ENCODE peak calls at places on chromosomes 11 and 22, in seven cellular contexts. One of them, this sample, is unnamed.

GRCh38 chr11:128632151-128632791 is 44.9 kb upstream of the ETS1 start:
- DNase-seq in activated CD4-positive, alpha-beta T cell treated with anti-CD3 and anti-CD28 coated beads, Interleukin-2, amount 50 U/mL, for 1 hour: peak; percentile 43
- DNase-seq in stimulated activated naive CD4-positive, alpha-beta T cell treated with Interleukin-2 at 50 U/mL for 16 hours: peak; percentile 30
- DNase-seq in activated T-helper 9 cell treated with anti-CD3 and anti-CD28 coated beads, Interleukin-2, amount 50 U/mL, for 16 hours: no peak
- DNase-seq in stimulated activated CD8-positive, alpha-beta memory T cell treated with anti-CD3 and anti-CD28 coated beads, Interleukin-4, amount 100 ng/mL, for 4 hours: no peak
- DNase-seq in H4: peak; percentile 42
- DNase-seq in fibroblast of the conjunctiva: peak; percentile 43
- DNase-seq in this sample: peak; percentile 25

GRCh38 chr11:133977067-133977681 is 20.4 kb upstream of the IGSF9B start:
- DNase-seq in activated CD4-positive, alpha-beta T cell treated with anti-CD3 and anti-CD28 coated beads, Interleukin-2, amount 50 U/mL, for 1 hour: no peak
- DNase-seq in stimulated activated naive CD4-positive, alpha-beta T cell treated with Interleukin-2 at 50 U/mL for 16 hours: no peak
- DNase-seq in activated T-helper 9 cell treated with anti-CD3 and anti-CD28 coated beads, Interleukin-2, amount 50 U/mL, for 16 hours: no peak
- DNase-seq in stimulated activated CD8-positive, alpha-beta memory T cell treated with anti-CD3 and anti-CD28 coated beads, Interleukin-4, amount 100 ng/mL, for 4 hours: no peak
- DNase-seq in H4: no peak
- DNase-seq in fibroblast of the conjunctiva: no peak
- DNase-seq in this sample: no peak

GRCh38 chr22:35195821-35196220 is 61.5 kb upstream of the HMGXB4 start:
- DNase-seq in activated CD4-positive, alpha-beta T cell treated with anti-CD3 and anti-CD28 coated beads, Interleukin-2, amount 50 U/mL, for 1 hour: no peak
- DNase-seq in stimulated activated naive CD4-positive, alpha-beta T cell treated with Interleukin-2 at 50 U/mL for 16 hours: no peak
- DNase-seq in activated T-helper 9 cell treated with anti-CD3 and anti-CD28 coated beads, Interleukin-2, amount 50 U/mL, for 16 hours: no peak
- DNase-seq in stimulated activated CD8-positive, alpha-beta memory T cell treated with anti-CD3 and anti-CD28 coated beads, Interleukin-4, amount 100 ng/mL, for 4 hours: no peak
- DNase-seq in H4: no peak
- DNase-seq in fibroblast of the conjunctiva: no peak
- DNase-seq in this sample: no peak

GRCh38 chr22:23403720-23404688 is 176.1 kb downstream of the IGLL1 start:
- DNase-seq in activated CD4-positive, alpha-beta T cell treated with anti-CD3 and anti-CD28 coated beads, Interleukin-2, amount 50 U/mL, for 1 hour: no peak
- DNase-seq in stimulated activated naive CD4-positive, alpha-beta T cell treated with Interleukin-2 at 50 U/mL for 16 hours: no peak
- DNase-seq in activated T-helper 9 cell treated with anti-CD3 and anti-CD28 coated beads, Interleukin-2, amount 50 U/mL, for 16 hours: no peak
- DNase-seq in stimulated activated CD8-positive, alpha-beta memory T cell treated with anti-CD3 and anti-CD28 coated beads, Interleukin-4, amount 100 ng/mL, for 4 hours: no peak
- DNase-seq in H4: no peak
- DNase-seq in fibroblast of the conjunctiva: no peak
- DNase-seq in this sample: no peak

GRCh38 chr11:44619931-44620725 is 54.7 kb downstream of the CD82 start:
- DNase-seq in activated CD4-positive, alpha-beta T cell treated with anti-CD3 and anti-CD28 coated beads, Interleukin-2, amount 50 U/mL, for 1 hour: no peak
- DNase-seq in stimulated activated naive CD4-positive, alpha-beta T cell treated with Interleukin-2 at 50 U/mL for 16 hours: no peak
- DNase-seq in activated T-helper 9 cell treated with anti-CD3 and anti-CD28 coated beads, Interleukin-2, amount 50 U/mL, for 16 hours: no peak
- DNase-seq in stimulated activated CD8-positive, alpha-beta memory T cell treated with anti-CD3 and anti-CD28 coated beads, Interleukin-4, amount 100 ng/mL, for 4 hours: no peak
- DNase-seq in H4: no peak
- DNase-seq in fibroblast of the conjunctiva: no peak
- DNase-seq in this sample: no peak

GRCh38 chr22:47089796-47090460 is 327.5 kb downstream of the TBC1D22A start:
- DNase-seq in activated CD4-positive, alpha-beta T cell treated with anti-CD3 and anti-CD28 coated beads, Interleukin-2, amount 50 U/mL, for 1 hour: no peak
- DNase-seq in stimulated activated naive CD4-positive, alpha-beta T cell treated with Interleukin-2 at 50 U/mL for 16 hours: no peak
- DNase-seq in activated T-helper 9 cell treated with anti-CD3 and anti-CD28 coated beads, Interleukin-2, amount 50 U/mL, for 16 hours: no peak
- DNase-seq in stimulated activated CD8-positive, alpha-beta memory T cell treated with anti-CD3 and anti-CD28 coated beads, Interleukin-4, amount 100 ng/mL, for 4 hours: no peak
- DNase-seq in H4: no peak
- DNase-seq in fibroblast of the conjunctiva: no peak
- DNase-seq in this sample: no peak

GRCh38 chr22:37226087-37226486 is 13.8 kb upstream of the SSTR3 start:
- DNase-seq in activated CD4-positive, alpha-beta T cell treated with anti-CD3 and anti-CD28 coated beads, Interleukin-2, amount 50 U/mL, for 1 hour: no peak
- DNase-seq in stimulated activated naive CD4-positive, alpha-beta T cell treated with Interleukin-2 at 50 U/mL for 16 hours: no peak
- DNase-seq in activated T-helper 9 cell treated with anti-CD3 and anti-CD28 coated beads, Interleukin-2, amount 50 U/mL, for 16 hours: no peak
- DNase-seq in stimulated activated CD8-positive, alpha-beta memory T cell treated with anti-CD3 and anti-CD28 coated beads, Interleukin-4, amount 100 ng/mL, for 4 hours: no peak
- DNase-seq in H4: no peak
- DNase-seq in fibroblast of the conjunctiva: no peak
- DNase-seq in this sample: no peak

GRCh38 chr11:131966667-131967066 is 596.3 kb downstream of the NTM start:
- DNase-seq in activated CD4-positive, alpha-beta T cell treated with anti-CD3 and anti-CD28 coated beads, Interleukin-2, amount 50 U/mL, for 1 hour: no peak
- DNase-seq in stimulated activated naive CD4-positive, alpha-beta T cell treated with Interleukin-2 at 50 U/mL for 16 hours: no peak
- DNase-seq in activated T-helper 9 cell treated with anti-CD3 and anti-CD28 coated beads, Interleukin-2, amount 50 U/mL, for 16 hours: no peak
- DNase-seq in stimulated activated CD8-positive, alpha-beta memory T cell treated with anti-CD3 and anti-CD28 coated beads, Interleukin-4, amount 100 ng/mL, for 4 hours: no peak
- DNase-seq in H4: no peak
- DNase-seq in fibroblast of the conjunctiva: no peak
- DNase-seq in this sample: no peak

GRCh38 chr11:20131744-20132666 is 28.3 kb downstream of the DBX1 start:
- DNase-seq in activated CD4-positive, alpha-beta T cell treated with anti-CD3 and anti-CD28 coated beads, Interleukin-2, amount 50 U/mL, for 1 hour: peak; percentile 36
- DNase-seq in stimulated activated naive CD4-positive, alpha-beta T cell treated with Interleukin-2 at 50 U/mL for 16 hours: peak; percentile 7
- DNase-seq in activated T-helper 9 cell treated with anti-CD3 and anti-CD28 coated beads, Interleukin-2, amount 50 U/mL, for 16 hours: no peak
- DNase-seq in stimulated activated CD8-positive, alpha-beta memory T cell treated with anti-CD3 and anti-CD28 coated beads, Interleukin-4, amount 100 ng/mL, for 4 hours: no peak
- DNase-seq in H4: peak; percentile 49
- DNase-seq in fibroblast of the conjunctiva: peak; percentile 33
- DNase-seq in this sample: no peak

GRCh38 chr22:17998913-17999312 is 25.4 kb downstream of the MICAL3 start:
- DNase-seq in activated CD4-positive, alpha-beta T cell treated with anti-CD3 and anti-CD28 coated beads, Interleukin-2, amount 50 U/mL, for 1 hour: no peak
- DNase-seq in stimulated activated naive CD4-positive, alpha-beta T cell treated with Interleukin-2 at 50 U/mL for 16 hours: no peak
- DNase-seq in activated T-helper 9 cell treated with anti-CD3 and anti-CD28 coated beads, Interleukin-2, amount 50 U/mL, for 16 hours: no peak
- DNase-seq in stimulated activated CD8-positive, alpha-beta memory T cell treated with anti-CD3 and anti-CD28 coated beads, Interleukin-4, amount 100 ng/mL, for 4 hours: no peak
- DNase-seq in H4: no peak
- DNase-seq in fibroblast of the conjunctiva: no peak
- DNase-seq in this sample: no peak

GRCh38 chr11:31375866-31376265 is 6.2 kb downstream of the DNAJC24 start:
- DNase-seq in activated CD4-positive, alpha-beta T cell treated with anti-CD3 and anti-CD28 coated beads, Interleukin-2, amount 50 U/mL, for 1 hour: no peak
- DNase-seq in stimulated activated naive CD4-positive, alpha-beta T cell treated with Interleukin-2 at 50 U/mL for 16 hours: no peak
- DNase-seq in activated T-helper 9 cell treated with anti-CD3 and anti-CD28 coated beads, Interleukin-2, amount 50 U/mL, for 16 hours: no peak
- DNase-seq in stimulated activated CD8-positive, alpha-beta memory T cell treated with anti-CD3 and anti-CD28 coated beads, Interleukin-4, amount 100 ng/mL, for 4 hours: no peak
- DNase-seq in H4: no peak
- DNase-seq in fibroblast of the conjunctiva: no peak
- DNase-seq in this sample: no peak

GRCh38 chr11:105220175-105220574 is 80.6 kb upstream of the CARD18 start:
- DNase-seq in activated CD4-positive, alpha-beta T cell treated with anti-CD3 and anti-CD28 coated beads, Interleukin-2, amount 50 U/mL, for 1 hour: no peak
- DNase-seq in stimulated activated naive CD4-positive, alpha-beta T cell treated with Interleukin-2 at 50 U/mL for 16 hours: no peak
- DNase-seq in activated T-helper 9 cell treated with anti-CD3 and anti-CD28 coated beads, Interleukin-2, amount 50 U/mL, for 16 hours: no peak
- DNase-seq in stimulated activated CD8-positive, alpha-beta memory T cell treated with anti-CD3 and anti-CD28 coated beads, Interleukin-4, amount 100 ng/mL, for 4 hours: no peak
- DNase-seq in H4: no peak
- DNase-seq in fibroblast of the conjunctiva: no peak
- DNase-seq in this sample: no peak

GRCh38 chr11:75148436-75148983 is 2.4 kb upstream of the SLCO2B1 start:
- DNase-seq in activated CD4-positive, alpha-beta T cell treated with anti-CD3 and anti-CD28 coated beads, Interleukin-2, amount 50 U/mL, for 1 hour: no peak
- DNase-seq in stimulated activated naive CD4-positive, alpha-beta T cell treated with Interleukin-2 at 50 U/mL for 16 hours: no peak
- DNase-seq in activated T-helper 9 cell treated with anti-CD3 and anti-CD28 coated beads, Interleukin-2, amount 50 U/mL, for 16 hours: no peak
- DNase-seq in stimulated activated CD8-positive, alpha-beta memory T cell treated with anti-CD3 and anti-CD28 coated beads, Interleukin-4, amount 100 ng/mL, for 4 hours: no peak
- DNase-seq in H4: no peak
- DNase-seq in fibroblast of the conjunctiva: no peak
- DNase-seq in this sample: no peak

GRCh38 chr22:39349967-39350802 is at the start of gene SYNGR1:
- DNase-seq in activated CD4-positive, alpha-beta T cell treated with anti-CD3 and anti-CD28 coated beads, Interleukin-2, amount 50 U/mL, for 1 hour: no peak
- DNase-seq in stimulated activated naive CD4-positive, alpha-beta T cell treated with Interleukin-2 at 50 U/mL for 16 hours: no peak
- DNase-seq in activated T-helper 9 cell treated with anti-CD3 and anti-CD28 coated beads, Interleukin-2, amount 50 U/mL, for 16 hours: no peak
- DNase-seq in stimulated activated CD8-positive, alpha-beta memory T cell treated with anti-CD3 and anti-CD28 coated beads, Interleukin-4, amount 100 ng/mL, for 4 hours: no peak
- DNase-seq in H4: no peak
- DNase-seq in fibroblast of the conjunctiva: no peak
- DNase-seq in this sample: no peak

GRCh38 chr11:122210378-122210995 is 94.5 kb upstream of the BLID start:
- DNase-seq in activated CD4-positive, alpha-beta T cell treated with anti-CD3 and anti-CD28 coated beads, Interleukin-2, amount 50 U/mL, for 1 hour: no peak
- DNase-seq in stimulated activated naive CD4-positive, alpha-beta T cell treated with Interleukin-2 at 50 U/mL for 16 hours: no peak
- DNase-seq in activated T-helper 9 cell treated with anti-CD3 and anti-CD28 coated beads, Interleukin-2, amount 50 U/mL, for 16 hours: no peak
- DNase-seq in stimulated activated CD8-positive, alpha-beta memory T cell treated with anti-CD3 and anti-CD28 coated beads, Interleukin-4, amount 100 ng/mL, for 4 hours: no peak
- DNase-seq in H4: no peak
- DNase-seq in fibroblast of the conjunctiva: no peak
- DNase-seq in this sample: no peak

GRCh38 chr22:27835446-27835845 is 33.9 kb upstream of the MN1 start:
- DNase-seq in activated CD4-positive, alpha-beta T cell treated with anti-CD3 and anti-CD28 coated beads, Interleukin-2, amount 50 U/mL, for 1 hour: no peak
- DNase-seq in stimulated activated naive CD4-positive, alpha-beta T cell treated with Interleukin-2 at 50 U/mL for 16 hours: no peak
- DNase-seq in activated T-helper 9 cell treated with anti-CD3 and anti-CD28 coated beads, Interleukin-2, amount 50 U/mL, for 16 hours: no peak
- DNase-seq in stimulated activated CD8-positive, alpha-beta memory T cell treated with anti-CD3 and anti-CD28 coated beads, Interleukin-4, amount 100 ng/mL, for 4 hours: no peak
- DNase-seq in H4: peak; percentile 19
- DNase-seq in fibroblast of the conjunctiva: no peak
- DNase-seq in this sample: no peak

GRCh38 chr11:74248469-74248868 is 63.0 kb downstream of the P4HA3 start:
- DNase-seq in activated CD4-positive, alpha-beta T cell treated with anti-CD3 and anti-CD28 coated beads, Interleukin-2, amount 50 U/mL, for 1 hour: no peak
- DNase-seq in stimulated activated naive CD4-positive, alpha-beta T cell treated with Interleukin-2 at 50 U/mL for 16 hours: no peak
- DNase-seq in activated T-helper 9 cell treated with anti-CD3 and anti-CD28 coated beads, Interleukin-2, amount 50 U/mL, for 16 hours: no peak
- DNase-seq in stimulated activated CD8-positive, alpha-beta memory T cell treated with anti-CD3 and anti-CD28 coated beads, Interleukin-4, amount 100 ng/mL, for 4 hours: no peak
- DNase-seq in H4: no peak
- DNase-seq in fibroblast of the conjunctiva: no peak
- DNase-seq in this sample: no peak

GRCh38 chr11:75924966-75925784 is 110.2 kb downstream of the UVRAG start:
- DNase-seq in activated CD4-positive, alpha-beta T cell treated with anti-CD3 and anti-CD28 coated beads, Interleukin-2, amount 50 U/mL, for 1 hour: no peak
- DNase-seq in stimulated activated naive CD4-positive, alpha-beta T cell treated with Interleukin-2 at 50 U/mL for 16 hours: no peak
- DNase-seq in activated T-helper 9 cell treated with anti-CD3 and anti-CD28 coated beads, Interleukin-2, amount 50 U/mL, for 16 hours: no peak
- DNase-seq in stimulated activated CD8-positive, alpha-beta memory T cell treated with anti-CD3 and anti-CD28 coated beads, Interleukin-4, amount 100 ng/mL, for 4 hours: no peak
- DNase-seq in H4: no peak
- DNase-seq in fibroblast of the conjunctiva: no peak
- DNase-seq in this sample: peak; percentile 29

GRCh38 chr11:11329062-11329806 is 23.8 kb downstream of the CSNK2A3 start:
- DNase-seq in activated CD4-positive, alpha-beta T cell treated with anti-CD3 and anti-CD28 coated beads, Interleukin-2, amount 50 U/mL, for 1 hour: no peak
- DNase-seq in stimulated activated naive CD4-positive, alpha-beta T cell treated with Interleukin-2 at 50 U/mL for 16 hours: no peak
- DNase-seq in activated T-helper 9 cell treated with anti-CD3 and anti-CD28 coated beads, Interleukin-2, amount 50 U/mL, for 16 hours: no peak
- DNase-seq in stimulated activated CD8-positive, alpha-beta memory T cell treated with anti-CD3 and anti-CD28 coated beads, Interleukin-4, amount 100 ng/mL, for 4 hours: no peak
- DNase-seq in H4: no peak
- DNase-seq in fibroblast of the conjunctiva: no peak
- DNase-seq in this sample: no peak

GRCh38 chr11:420911-421321 is 6.1 kb upstream of the SIGIRR start:
- DNase-seq in activated CD4-positive, alpha-beta T cell treated with anti-CD3 and anti-CD28 coated beads, Interleukin-2, amount 50 U/mL, for 1 hour: no peak
- DNase-seq in stimulated activated naive CD4-positive, alpha-beta T cell treated with Interleukin-2 at 50 U/mL for 16 hours: no peak
- DNase-seq in activated T-helper 9 cell treated with anti-CD3 and anti-CD28 coated beads, Interleukin-2, amount 50 U/mL, for 16 hours: no peak
- DNase-seq in stimulated activated CD8-positive, alpha-beta memory T cell treated with anti-CD3 and anti-CD28 coated beads, Interleukin-4, amount 100 ng/mL, for 4 hours: no peak
- DNase-seq in H4: no peak
- DNase-seq in fibroblast of the conjunctiva: no peak
- DNase-seq in this sample: no peak

GRCh38 chr22:47816121-47816915 is 1053.9 kb downstream of the TBC1D22A start:
- DNase-seq in activated CD4-positive, alpha-beta T cell treated with anti-CD3 and anti-CD28 coated beads, Interleukin-2, amount 50 U/mL, for 1 hour: no peak
- DNase-seq in stimulated activated naive CD4-positive, alpha-beta T cell treated with Interleukin-2 at 50 U/mL for 16 hours: no peak
- DNase-seq in activated T-helper 9 cell treated with anti-CD3 and anti-CD28 coated beads, Interleukin-2, amount 50 U/mL, for 16 hours: no peak
- DNase-seq in stimulated activated CD8-positive, alpha-beta memory T cell treated with anti-CD3 and anti-CD28 coated beads, Interleukin-4, amount 100 ng/mL, for 4 hours: no peak
- DNase-seq in H4: no peak
- DNase-seq in fibroblast of the conjunctiva: no peak
- DNase-seq in this sample: no peak

GRCh38 chr11:27467181-27467913 is 5.2 kb downstream of the LGR4 start:
- DNase-seq in activated CD4-positive, alpha-beta T cell treated with anti-CD3 and anti-CD28 coated beads, Interleukin-2, amount 50 U/mL, for 1 hour: no peak
- DNase-seq in stimulated activated naive CD4-positive, alpha-beta T cell treated with Interleukin-2 at 50 U/mL for 16 hours: no peak
- DNase-seq in activated T-helper 9 cell treated with anti-CD3 and anti-CD28 coated beads, Interleukin-2, amount 50 U/mL, for 16 hours: no peak
- DNase-seq in stimulated activated CD8-positive, alpha-beta memory T cell treated with anti-CD3 and anti-CD28 coated beads, Interleukin-4, amount 100 ng/mL, for 4 hours: no peak
- DNase-seq in H4: no peak
- DNase-seq in fibroblast of the conjunctiva: no peak
- DNase-seq in this sample: no peak

GRCh38 chr11:22197139-22197893 is 4.4 kb downstream of the ANO5 start:
- DNase-seq in activated CD4-positive, alpha-beta T cell treated with anti-CD3 and anti-CD28 coated beads, Interleukin-2, amount 50 U/mL, for 1 hour: no peak
- DNase-seq in stimulated activated naive CD4-positive, alpha-beta T cell treated with Interleukin-2 at 50 U/mL for 16 hours: no peak
- DNase-seq in activated T-helper 9 cell treated with anti-CD3 and anti-CD28 coated beads, Interleukin-2, amount 50 U/mL, for 16 hours: no peak
- DNase-seq in stimulated activated CD8-positive, alpha-beta memory T cell treated with anti-CD3 and anti-CD28 coated beads, Interleukin-4, amount 100 ng/mL, for 4 hours: no peak
- DNase-seq in H4: no peak
- DNase-seq in fibroblast of the conjunctiva: no peak
- DNase-seq in this sample: peak; percentile 1

GRCh38 chr11:23021287-23021863 is 161.1 kb upstream of the CCDC179 start:
- DNase-seq in activated CD4-positive, alpha-beta T cell treated with anti-CD3 and anti-CD28 coated beads, Interleukin-2, amount 50 U/mL, for 1 hour: no peak
- DNase-seq in stimulated activated naive CD4-positive, alpha-beta T cell treated with Interleukin-2 at 50 U/mL for 16 hours: no peak
- DNase-seq in activated T-helper 9 cell treated with anti-CD3 and anti-CD28 coated beads, Interleukin-2, amount 50 U/mL, for 16 hours: no peak
- DNase-seq in stimulated activated CD8-positive, alpha-beta memory T cell treated with anti-CD3 and anti-CD28 coated beads, Interleukin-4, amount 100 ng/mL, for 4 hours: no peak
- DNase-seq in H4: peak; percentile 54
- DNase-seq in fibroblast of the conjunctiva: peak; percentile 20
- DNase-seq in this sample: peak; percentile 1

GRCh38 chr22:48942698-48943566 is 884.7 kb downstream of the BRD1 start:
- DNase-seq in activated CD4-positive, alpha-beta T cell treated with anti-CD3 and anti-CD28 coated beads, Interleukin-2, amount 50 U/mL, for 1 hour: no peak
- DNase-seq in stimulated activated naive CD4-positive, alpha-beta T cell treated with Interleukin-2 at 50 U/mL for 16 hours: no peak
- DNase-seq in activated T-helper 9 cell treated with anti-CD3 and anti-CD28 coated beads, Interleukin-2, amount 50 U/mL, for 16 hours: no peak
- DNase-seq in stimulated activated CD8-positive, alpha-beta memory T cell treated with anti-CD3 and anti-CD28 coated beads, Interleukin-4, amount 100 ng/mL, for 4 hours: no peak
- DNase-seq in H4: no peak
- DNase-seq in fibroblast of the conjunctiva: no peak
- DNase-seq in this sample: no peak

GRCh38 chr22:48938741-48939140 is 888.9 kb downstream of the BRD1 start:
- DNase-seq in activated CD4-positive, alpha-beta T cell treated with anti-CD3 and anti-CD28 coated beads, Interleukin-2, amount 50 U/mL, for 1 hour: no peak
- DNase-seq in stimulated activated naive CD4-positive, alpha-beta T cell treated with Interleukin-2 at 50 U/mL for 16 hours: no peak
- DNase-seq in activated T-helper 9 cell treated with anti-CD3 and anti-CD28 coated beads, Interleukin-2, amount 50 U/mL, for 16 hours: no peak
- DNase-seq in stimulated activated CD8-positive, alpha-beta memory T cell treated with anti-CD3 and anti-CD28 coated beads, Interleukin-4, amount 100 ng/mL, for 4 hours: no peak
- DNase-seq in H4: no peak
- DNase-seq in fibroblast of the conjunctiva: no peak
- DNase-seq in this sample: no peak

GRCh38 chr22:40529817-40530216 is 106.7 kb downstream of the MRTFA start:
- DNase-seq in activated CD4-positive, alpha-beta T cell treated with anti-CD3 and anti-CD28 coated beads, Interleukin-2, amount 50 U/mL, for 1 hour: no peak
- DNase-seq in stimulated activated naive CD4-positive, alpha-beta T cell treated with Interleukin-2 at 50 U/mL for 16 hours: no peak
- DNase-seq in activated T-helper 9 cell treated with anti-CD3 and anti-CD28 coated beads, Interleukin-2, amount 50 U/mL, for 16 hours: no peak
- DNase-seq in stimulated activated CD8-positive, alpha-beta memory T cell treated with anti-CD3 and anti-CD28 coated beads, Interleukin-4, amount 100 ng/mL, for 4 hours: no peak
- DNase-seq in H4: no peak
- DNase-seq in fibroblast of the conjunctiva: no peak
- DNase-seq in this sample: no peak

GRCh38 chr11:78030429-78031325 is 7.6 kb upstream of the KCTD14 start:
- DNase-seq in activated CD4-positive, alpha-beta T cell treated with anti-CD3 and anti-CD28 coated beads, Interleukin-2, amount 50 U/mL, for 1 hour: no peak
- DNase-seq in stimulated activated naive CD4-positive, alpha-beta T cell treated with Interleukin-2 at 50 U/mL for 16 hours: no peak
- DNase-seq in activated T-helper 9 cell treated with anti-CD3 and anti-CD28 coated beads, Interleukin-2, amount 50 U/mL, for 16 hours: no peak
- DNase-seq in stimulated activated CD8-positive, alpha-beta memory T cell treated with anti-CD3 and anti-CD28 coated beads, Interleukin-4, amount 100 ng/mL, for 4 hours: no peak
- DNase-seq in H4: peak; percentile 81
- DNase-seq in fibroblast of the conjunctiva: peak; percentile 68
- DNase-seq in this sample: no peak

GRCh38 chr22:33600595-33600994 is 319.7 kb downstream of the LARGE1 start:
- DNase-seq in activated CD4-positive, alpha-beta T cell treated with anti-CD3 and anti-CD28 coated beads, Interleukin-2, amount 50 U/mL, for 1 hour: no peak
- DNase-seq in stimulated activated naive CD4-positive, alpha-beta T cell treated with Interleukin-2 at 50 U/mL for 16 hours: no peak
- DNase-seq in activated T-helper 9 cell treated with anti-CD3 and anti-CD28 coated beads, Interleukin-2, amount 50 U/mL, for 16 hours: no peak
- DNase-seq in stimulated activated CD8-positive, alpha-beta memory T cell treated with anti-CD3 and anti-CD28 coated beads, Interleukin-4, amount 100 ng/mL, for 4 hours: no peak
- DNase-seq in H4: no peak
- DNase-seq in fibroblast of the conjunctiva: no peak
- DNase-seq in this sample: no peak

GRCh38 chr11:113833151-113833550 is 42.2 kb downstream of the USP28 start:
- DNase-seq in activated CD4-positive, alpha-beta T cell treated with anti-CD3 and anti-CD28 coated beads, Interleukin-2, amount 50 U/mL, for 1 hour: no peak
- DNase-seq in stimulated activated naive CD4-positive, alpha-beta T cell treated with Interleukin-2 at 50 U/mL for 16 hours: no peak
- DNase-seq in activated T-helper 9 cell treated with anti-CD3 and anti-CD28 coated beads, Interleukin-2, amount 50 U/mL, for 16 hours: no peak
- DNase-seq in stimulated activated CD8-positive, alpha-beta memory T cell treated with anti-CD3 and anti-CD28 coated beads, Interleukin-4, amount 100 ng/mL, for 4 hours: no peak
- DNase-seq in H4: no peak
- DNase-seq in fibroblast of the conjunctiva: no peak
- DNase-seq in this sample: no peak

GRCh38 chr11:124841186-124841585 is 24.0 kb upstream of the ROBO3 start:
- DNase-seq in activated CD4-positive, alpha-beta T cell treated with anti-CD3 and anti-CD28 coated beads, Interleukin-2, amount 50 U/mL, for 1 hour: no peak
- DNase-seq in stimulated activated naive CD4-positive, alpha-beta T cell treated with Interleukin-2 at 50 U/mL for 16 hours: no peak
- DNase-seq in activated T-helper 9 cell treated with anti-CD3 and anti-CD28 coated beads, Interleukin-2, amount 50 U/mL, for 16 hours: no peak
- DNase-seq in stimulated activated CD8-positive, alpha-beta memory T cell treated with anti-CD3 and anti-CD28 coated beads, Interleukin-4, amount 100 ng/mL, for 4 hours: no peak
- DNase-seq in H4: no peak
- DNase-seq in fibroblast of the conjunctiva: no peak
- DNase-seq in this sample: no peak

GRCh38 chr11:124865902-124866851 is 945 bp downstream of the ROBO3 start:
- DNase-seq in activated CD4-positive, alpha-beta T cell treated with anti-CD3 and anti-CD28 coated beads, Interleukin-2, amount 50 U/mL, for 1 hour: peak; percentile 45
- DNase-seq in stimulated activated naive CD4-positive, alpha-beta T cell treated with Interleukin-2 at 50 U/mL for 16 hours: peak; percentile 33
- DNase-seq in activated T-helper 9 cell treated with anti-CD3 and anti-CD28 coated beads, Interleukin-2, amount 50 U/mL, for 16 hours: peak; percentile 21
- DNase-seq in stimulated activated CD8-positive, alpha-beta memory T cell treated with anti-CD3 and anti-CD28 coated beads, Interleukin-4, amount 100 ng/mL, for 4 hours: no peak
- DNase-seq in H4: no peak
- DNase-seq in fibroblast of the conjunctiva: no peak
- DNase-seq in this sample: no peak

GRCh38 chr22:42180349-42180842 is 49.8 kb upstream of the CYP2D6 start:
- DNase-seq in activated CD4-positive, alpha-beta T cell treated with anti-CD3 and anti-CD28 coated beads, Interleukin-2, amount 50 U/mL, for 1 hour: peak; percentile 40
- DNase-seq in stimulated activated naive CD4-positive, alpha-beta T cell treated with Interleukin-2 at 50 U/mL for 16 hours: peak; percentile 27
- DNase-seq in activated T-helper 9 cell treated with anti-CD3 and anti-CD28 coated beads, Interleukin-2, amount 50 U/mL, for 16 hours: peak; percentile 32
- DNase-seq in stimulated activated CD8-positive, alpha-beta memory T cell treated with anti-CD3 and anti-CD28 coated beads, Interleukin-4, amount 100 ng/mL, for 4 hours: no peak
- DNase-seq in H4: no peak
- DNase-seq in fibroblast of the conjunctiva: no peak
- DNase-seq in this sample: no peak

GRCh38 chr22:19289475-19290161 is 1.9 kb downstream of the CLTCL1 start:
- DNase-seq in activated CD4-positive, alpha-beta T cell treated with anti-CD3 and anti-CD28 coated beads, Interleukin-2, amount 50 U/mL, for 1 hour: no peak
- DNase-seq in stimulated activated naive CD4-positive, alpha-beta T cell treated with Interleukin-2 at 50 U/mL for 16 hours: no peak
- DNase-seq in activated T-helper 9 cell treated with anti-CD3 and anti-CD28 coated beads, Interleukin-2, amount 50 U/mL, for 16 hours: no peak
- DNase-seq in stimulated activated CD8-positive, alpha-beta memory T cell treated with anti-CD3 and anti-CD28 coated beads, Interleukin-4, amount 100 ng/mL, for 4 hours: no peak
- DNase-seq in H4: peak; percentile 61
- DNase-seq in fibroblast of the conjunctiva: no peak
- DNase-seq in this sample: no peak

GRCh38 chr22:28034145-28034759 is 115.2 kb upstream of the PITPNB start:
- DNase-seq in activated CD4-positive, alpha-beta T cell treated with anti-CD3 and anti-CD28 coated beads, Interleukin-2, amount 50 U/mL, for 1 hour: no peak
- DNase-seq in stimulated activated naive CD4-positive, alpha-beta T cell treated with Interleukin-2 at 50 U/mL for 16 hours: no peak
- DNase-seq in activated T-helper 9 cell treated with anti-CD3 and anti-CD28 coated beads, Interleukin-2, amount 50 U/mL, for 16 hours: no peak
- DNase-seq in stimulated activated CD8-positive, alpha-beta memory T cell treated with anti-CD3 and anti-CD28 coated beads, Interleukin-4, amount 100 ng/mL, for 4 hours: no peak
- DNase-seq in H4: no peak
- DNase-seq in fibroblast of the conjunctiva: no peak
- DNase-seq in this sample: no peak

GRCh38 chr11:45180158-45180887 is 33.9 kb downstream of the PRDM11 start:
- DNase-seq in activated CD4-positive, alpha-beta T cell treated with anti-CD3 and anti-CD28 coated beads, Interleukin-2, amount 50 U/mL, for 1 hour: peak; percentile 5
- DNase-seq in stimulated activated naive CD4-positive, alpha-beta T cell treated with Interleukin-2 at 50 U/mL for 16 hours: no peak
- DNase-seq in activated T-helper 9 cell treated with anti-CD3 and anti-CD28 coated beads, Interleukin-2, amount 50 U/mL, for 16 hours: no peak
- DNase-seq in stimulated activated CD8-positive, alpha-beta memory T cell treated with anti-CD3 and anti-CD28 coated beads, Interleukin-4, amount 100 ng/mL, for 4 hours: no peak
- DNase-seq in H4: peak; percentile 60
- DNase-seq in fibroblast of the conjunctiva: no peak
- DNase-seq in this sample: no peak

GRCh38 chr22:46734830-46735453 is 3.1 kb downstream of the CERK start:
- DNase-seq in activated CD4-positive, alpha-beta T cell treated with anti-CD3 and anti-CD28 coated beads, Interleukin-2, amount 50 U/mL, for 1 hour: peak; percentile 78
- DNase-seq in stimulated activated naive CD4-positive, alpha-beta T cell treated with Interleukin-2 at 50 U/mL for 16 hours: peak; percentile 68
- DNase-seq in activated T-helper 9 cell treated with anti-CD3 and anti-CD28 coated beads, Interleukin-2, amount 50 U/mL, for 16 hours: peak; percentile 61
- DNase-seq in stimulated activated CD8-positive, alpha-beta memory T cell treated with anti-CD3 and anti-CD28 coated beads, Interleukin-4, amount 100 ng/mL, for 4 hours: no peak
- DNase-seq in H4: no peak
- DNase-seq in fibroblast of the conjunctiva: no peak
- DNase-seq in this sample: no peak

This sample was measured in stromal cell of bone marrow.